ENCODE peak calls at places on chromosomes 5 and 9, in four cellular contexts. One of them, this sample, is unnamed.

GRCh38 chr5:133882107-133882695 is 86.2 kb downstream of the C5orf15 start:
- DNase-seq in K562: no peak
- DNase-seq in HepG2: no peak
- DNase-seq in IMR-90: no peak
- DNase-seq in this sample: no peak

GRCh38 chr9:30504502-30504905 is 1879.9 kb upstream of the ACO1 start:
- DNase-seq in HepG2: no peak
- DNase-seq in K562: no peak
- DNase-seq in IMR-90: no peak
- DNase-seq in this sample: no peak

GRCh38 chr9:133619791-133620190 is 10.6 kb upstream of the FAM163B start:
- DNase-seq in K562: no peak
- DNase-seq in IMR-90: no peak
- DNase-seq in HepG2: no peak
- DNase-seq in this sample: no peak

GRCh38 chr5:132883261-132883834 is 9.9 kb downstream of the LEAP2 start:
- DNase-seq in HepG2: peak; percentile 78
- DNase-seq in IMR-90: peak; percentile 74
- DNase-seq in K562: peak; percentile 79
- DNase-seq in this sample: peak; percentile 60

GRCh38 chr5:124492444-124493224 is 253.8 kb downstream of the ZNF608 start:
- DNase-seq in IMR-90: no peak
- DNase-seq in K562: no peak
- DNase-seq in HepG2: no peak
- DNase-seq in this sample: no peak

GRCh38 chr5:76819851-76820280 is 1.0 kb downstream of the F2RL1 start:
- DNase-seq in IMR-90: no peak
- DNase-seq in K562: no peak
- DNase-seq in HepG2: no peak
- DNase-seq in this sample: peak; percentile 63

GRCh38 chr5:167796636-167797035 is 494.8 kb upstream of the WWC1 start:
- DNase-seq in HepG2: no peak
- DNase-seq in IMR-90: no peak
- DNase-seq in K562: no peak
- DNase-seq in this sample: no peak

GRCh38 chr5:170262061-170262764 is 29.4 kb downstream of the C5orf58 start:
- DNase-seq in HepG2: no peak
- DNase-seq in IMR-90: no peak
- DNase-seq in K562: no peak
- DNase-seq in this sample: no peak

GRCh38 chr5:90878081-90878480 is 319.5 kb downstream of the ADGRV1 start:
- DNase-seq in K562: no peak
- DNase-seq in HepG2: no peak
- DNase-seq in IMR-90: peak; percentile 43
- DNase-seq in this sample: no peak

GRCh38 chr9:38622083-38622674 is 1.8 kb upstream of the ANKRD18A start:
- DNase-seq in HepG2: peak; percentile 12
- DNase-seq in IMR-90: no peak
- DNase-seq in K562: no peak
- DNase-seq in this sample: peak; percentile 81

GRCh38 chr9:33289501-33289900 is 815 bp upstream of the NFX1 start:
- DNase-seq in IMR-90: no peak
- DNase-seq in HepG2: no peak
- DNase-seq in K562: no peak
- DNase-seq in this sample: no peak

GRCh38 chr5:172638209-172638768 is 2.8 kb upstream of the NEURL1B start:
- DNase-seq in K562: no peak
- DNase-seq in IMR-90: no peak
- DNase-seq in HepG2: no peak
- DNase-seq in this sample: no peak

GRCh38 chr9:87834357-87834756 is 48.3 kb upstream of the SPATA31E1 start:
- DNase-seq in IMR-90: no peak
- DNase-seq in K562: peak; percentile 60
- DNase-seq in HepG2: peak; percentile 9
- DNase-seq in this sample: peak; percentile 10

GRCh38 chr5:107704686-107705389 is 34.1 kb upstream of the EFNA5 start:
- DNase-seq in IMR-90: no peak
- DNase-seq in HepG2: no peak
- DNase-seq in K562: no peak
- DNase-seq in this sample: no peak

GRCh38 chr9:77019810-77020437 is 469 bp downstream of the FOXB2 start:
- DNase-seq in IMR-90: no peak
- DNase-seq in HepG2: no peak
- DNase-seq in K562: no peak
- DNase-seq in this sample: no peak

DNA sequence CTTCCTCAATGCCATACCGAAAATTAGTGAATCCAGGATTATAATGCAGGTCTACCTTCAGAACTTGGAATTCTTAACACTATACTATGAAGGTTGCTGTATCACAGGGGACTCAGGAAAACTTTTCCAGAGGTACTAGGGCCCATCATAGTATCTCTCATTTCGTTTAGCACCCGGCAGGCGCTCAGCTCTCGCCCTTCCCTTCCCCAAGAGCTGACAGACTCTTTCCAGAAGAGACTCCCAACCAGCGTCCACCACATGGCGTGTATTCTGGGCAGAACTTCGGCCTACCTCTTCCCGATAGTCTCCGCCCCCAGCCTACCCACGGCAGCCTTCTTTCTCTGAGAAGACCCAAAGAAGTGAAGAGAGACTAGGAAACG is 271 bp downstream of the NOL8 start:
- DNase-seq in K562: no peak
- DNase-seq in IMR-90: no peak
- DNase-seq in HepG2: no peak
- DNase-seq in this sample: no peak
- TF ChIP-seq MAZ in K562: no peak
- TF ChIP-seq MAZ in IMR-90: no peak
- TF ChIP-seq MAZ in HepG2: no peak
- TF ChIP-seq MAZ in this sample: no peak

GRCh38 chr9:114316605-114317230 is 6.2 kb upstream of the ORM1 start:
- DNase-seq in HepG2: no peak
- DNase-seq in IMR-90: no peak
- DNase-seq in K562: no peak
- DNase-seq in this sample: no peak
- TF ChIP-seq MAZ in HepG2: no peak
- TF ChIP-seq MAZ in IMR-90: no peak
- TF ChIP-seq MAZ in K562: no peak
- TF ChIP-seq MAZ in this sample: no peak

DNA sequence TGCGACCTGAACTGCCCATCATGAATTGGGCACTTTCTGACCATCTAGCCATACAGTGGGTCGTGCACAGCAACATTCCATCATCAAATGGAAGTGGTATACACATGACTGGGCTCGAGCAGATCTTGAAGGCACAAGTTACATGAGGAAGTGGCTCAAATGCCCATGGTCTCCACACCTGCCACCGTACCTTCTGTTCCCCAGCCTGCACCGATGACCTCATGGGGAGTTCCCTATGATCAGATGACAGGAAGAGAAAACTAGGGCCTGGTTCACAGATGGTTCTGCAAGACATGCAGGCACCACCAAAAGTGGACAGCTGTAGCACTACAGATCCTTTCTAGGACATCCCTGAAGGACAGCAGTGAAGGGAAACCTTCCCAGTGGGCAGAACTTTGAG is 21.8 kb downstream of the MTMR12 start:
- DNase-seq in HepG2: no peak
- DNase-seq in IMR-90: no peak
- DNase-seq in K562: no peak
- DNase-seq in this sample: no peak
- TF ChIP-seq MAZ in HepG2: no peak
- TF ChIP-seq MAZ in IMR-90: no peak
- TF ChIP-seq MAZ in K562: no peak
- TF ChIP-seq MAZ in this sample: no peak

DNA sequence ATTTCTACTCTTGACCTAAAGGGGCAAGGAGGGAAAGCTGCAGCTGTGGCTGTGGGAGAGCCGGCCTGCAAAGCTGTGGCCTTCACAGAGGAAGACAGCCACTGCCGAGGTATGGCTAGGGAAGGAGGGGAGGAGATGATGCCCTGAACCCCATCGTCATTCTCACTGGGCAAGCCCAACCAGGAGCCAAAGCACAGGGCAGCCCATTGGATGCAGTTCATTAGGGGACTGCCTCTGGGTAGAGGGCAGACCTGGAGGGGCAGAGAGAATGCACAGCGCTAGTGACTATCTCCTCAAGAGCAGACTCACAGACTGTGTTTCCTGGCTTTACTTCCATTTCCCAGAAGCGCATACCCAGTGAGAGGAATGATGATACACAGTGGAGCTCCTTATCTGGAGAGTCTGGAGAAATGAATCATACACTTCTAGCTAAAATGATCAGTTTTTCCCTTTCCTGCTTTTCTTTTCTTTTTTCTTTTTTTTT is 47.2 kb upstream of the TTC23L start:
- DNase-seq in K562: peak; percentile 36
- DNase-seq in IMR-90: peak; percentile 81
- DNase-seq in HepG2: no peak
- DNase-seq in this sample: no peak
- TF ChIP-seq MAZ in K562: no peak
- TF ChIP-seq MAZ in IMR-90: no peak
- TF ChIP-seq MAZ in HepG2: no peak
- TF ChIP-seq MAZ in this sample: no peak

GRCh38 chr5:27474054-27474323 is 435.6 kb upstream of the CDH9 start:
- DNase-seq in IMR-90: no peak
- DNase-seq in K562: peak; percentile 22
- DNase-seq in HepG2: no peak
- DNase-seq in this sample: no peak

GRCh38 chr5:27472875-27473274 is 434.5 kb upstream of the CDH9 start:
- DNase-seq in HepG2: peak; percentile 33
- DNase-seq in K562: peak; percentile 44
- DNase-seq in IMR-90: no peak
- DNase-seq in this sample: peak; percentile 10

GRCh38 chr5:27472000-27472763 is 433.8 kb upstream of the CDH9 start:
- DNase-seq in IMR-90: peak; percentile 19
- DNase-seq in HepG2: peak; percentile 98
- DNase-seq in K562: peak; percentile 89
- DNase-seq in this sample: peak; percentile 79

GRCh38 chr5:27474395-27474794 is 436.0 kb upstream of the CDH9 start:
- DNase-seq in HepG2: no peak
- DNase-seq in K562: no peak
- DNase-seq in IMR-90: no peak
- DNase-seq in this sample: no peak

GRCh38 chr5:27473300-27474053 is 435.1 kb upstream of the CDH9 start:
- DNase-seq in K562: peak; percentile 30
- DNase-seq in IMR-90: no peak
- DNase-seq in HepG2: peak; percentile 21
- DNase-seq in this sample: peak; percentile 43
- TF ChIP-seq MAZ in K562: no peak
- TF ChIP-seq MAZ in IMR-90: no peak
- TF ChIP-seq MAZ in HepG2: no peak
- TF ChIP-seq MAZ in this sample: no peak

GRCh38 chr5:67431191-67431590 is 234.6 kb upstream of the CD180 start:
- DNase-seq in HepG2: no peak
- DNase-seq in K562: no peak
- DNase-seq in IMR-90: no peak
- DNase-seq in this sample: no peak
- TF ChIP-seq MAZ in HepG2: no peak
- TF ChIP-seq MAZ in K562: no peak
- TF ChIP-seq MAZ in IMR-90: no peak
- TF ChIP-seq MAZ in this sample: no peak

DNA sequence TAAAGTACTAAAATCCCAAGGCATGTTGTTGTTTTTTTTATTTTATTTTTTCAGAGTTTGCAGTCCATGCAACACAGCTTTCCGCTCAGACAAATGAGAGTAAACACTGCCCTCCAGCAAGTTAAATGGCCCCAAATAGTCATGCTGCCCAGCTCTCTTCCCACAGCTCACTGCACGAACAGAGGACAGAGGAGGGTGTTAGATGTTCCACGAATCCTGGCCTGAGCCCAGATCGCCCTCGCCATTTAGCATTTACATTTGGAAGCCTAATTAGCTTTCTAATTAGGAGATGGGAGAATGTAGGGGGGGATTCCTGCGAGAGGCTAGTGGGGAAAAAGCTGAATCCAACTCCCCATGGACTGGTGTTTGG is 1.9 kb downstream of the NIM1K start:
- DNase-seq in IMR-90: no peak
- DNase-seq in K562: no peak
- DNase-seq in HepG2: no peak
- DNase-seq in this sample: no peak
- TF ChIP-seq MAZ in IMR-90: no peak
- TF ChIP-seq MAZ in K562: no peak
- TF ChIP-seq MAZ in HepG2: no peak
- TF ChIP-seq MAZ in this sample: no peak

GRCh38 chr9:10274983-10275382 is 337.8 kb downstream of the PTPRD start:
- DNase-seq in HepG2: no peak
- DNase-seq in K562: no peak
- DNase-seq in IMR-90: no peak
- DNase-seq in this sample: no peak

GRCh38 chr9:10268500-10269485 is 344.0 kb downstream of the PTPRD start:
- DNase-seq in K562: no peak
- DNase-seq in IMR-90: peak; percentile 12
- DNase-seq in HepG2: peak; percentile 5
- DNase-seq in this sample: peak; percentile 7

GRCh38 chr9:10274156-10274555 is 338.6 kb downstream of the PTPRD start:
- DNase-seq in HepG2: no peak
- DNase-seq in K562: no peak
- DNase-seq in IMR-90: no peak
- DNase-seq in this sample: no peak

DNA sequence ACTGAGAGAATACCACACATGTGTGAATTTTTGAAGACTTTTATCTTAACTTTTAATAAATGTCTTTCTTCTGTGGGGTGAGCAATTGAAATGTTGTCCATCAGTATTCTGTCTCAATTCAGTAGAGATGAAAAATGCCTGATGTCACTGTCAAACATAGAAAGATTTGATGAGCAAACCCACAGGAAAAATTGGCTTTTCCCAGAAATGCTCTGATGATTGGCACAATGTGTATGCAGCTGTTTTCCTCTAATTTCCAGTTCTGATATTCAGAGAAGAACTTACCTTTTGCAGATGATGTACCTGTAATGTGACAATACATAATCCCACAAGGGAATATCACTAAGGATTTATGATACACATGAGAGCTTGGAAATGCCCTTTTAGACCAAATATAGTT is 340.0 kb downstream of the PTPRD start:
- DNase-seq in IMR-90: no peak
- DNase-seq in K562: no peak
- DNase-seq in HepG2: no peak
- DNase-seq in this sample: no peak
- TF ChIP-seq MAZ in IMR-90: no peak
- TF ChIP-seq MAZ in K562: no peak
- TF ChIP-seq MAZ in HepG2: no peak
- TF ChIP-seq MAZ in this sample: no peak

GRCh38 chr5:127931396-127931795 is 152.2 kb upstream of the SLC12A2 start:
- DNase-seq in HepG2: no peak
- DNase-seq in K562: no peak
- DNase-seq in IMR-90: no peak
- DNase-seq in this sample: no peak

GRCh38 chr5:127936439-127936972 is 147.1 kb upstream of the SLC12A2 start:
- DNase-seq in K562: no peak
- DNase-seq in IMR-90: no peak
- DNase-seq in HepG2: no peak
- DNase-seq in this sample: no peak

GRCh38 chr5:127933348-127933747 is 150.2 kb upstream of the SLC12A2 start:
- DNase-seq in K562: no peak
- DNase-seq in HepG2: no peak
- DNase-seq in IMR-90: no peak
- DNase-seq in this sample: no peak

GRCh38 chr5:127935398-127935797 is 148.2 kb upstream of the SLC12A2 start:
- DNase-seq in K562: no peak
- DNase-seq in HepG2: peak; percentile 40
- DNase-seq in IMR-90: no peak
- DNase-seq in this sample: no peak

GRCh38 chr5:127934791-127935256 is 148.7 kb upstream of the SLC12A2 start:
- DNase-seq in IMR-90: peak; percentile 63
- DNase-seq in K562: no peak
- DNase-seq in HepG2: peak; percentile 97
- DNase-seq in this sample: peak; percentile 99
- TF ChIP-seq MAZ in IMR-90: no peak
- TF ChIP-seq MAZ in K562: no peak
- TF ChIP-seq MAZ in HepG2: no peak
- TF ChIP-seq MAZ in this sample: no peak